ENCODE peak calls at places on chromosomes 11 and 22, in four cellular contexts. One of them, this sample, is unnamed.

GRCh38 chr11:45554230-45554967 is 111.0 kb downstream of the CHST1 start:
- DNase-seq in HCT116: no peak
- DNase-seq in K562: no peak
- DNase-seq in endothelial cell of umbilical vein: no peak
- DNase-seq in this sample: no peak

GRCh38 chr22:39433476-39434242 is 23.2 kb upstream of the MGAT3 start:
- DNase-seq in endothelial cell of umbilical vein: no peak
- DNase-seq in K562: no peak
- DNase-seq in HCT116: no peak
- DNase-seq in this sample: no peak

GRCh38 chr22:36740716-36741115 is 35.2 kb downstream of the IFT27 start:
- DNase-seq in HCT116: no peak
- DNase-seq in endothelial cell of umbilical vein: no peak
- DNase-seq in K562: no peak
- DNase-seq in this sample: no peak

GRCh38 chr11:134367781-134368180 is 36.0 kb downstream of the GLB1L2 start:
- DNase-seq in HCT116: no peak
- DNase-seq in K562: no peak
- DNase-seq in endothelial cell of umbilical vein: no peak
- DNase-seq in this sample: no peak

GRCh38 chr22:37054600-37055365 is 3.2 kb downstream of the KCTD17 start:
- DNase-seq in K562: no peak
- DNase-seq in endothelial cell of umbilical vein: no peak
- DNase-seq in HCT116: no peak
- DNase-seq in this sample: no peak

GRCh38 chr11:2734181-2735052 is 34.6 kb upstream of the KCNQ1OT1 start:
- DNase-seq in endothelial cell of umbilical vein: no peak
- DNase-seq in HCT116: no peak
- DNase-seq in K562: no peak
- DNase-seq in this sample: no peak

GRCh38 chr11:129861702-129862107 is 33.7 kb downstream of the NFRKB start:
- DNase-seq in HCT116: peak
- DNase-seq in K562: no peak
- DNase-seq in endothelial cell of umbilical vein: peak
- DNase-seq in this sample: peak

GRCh38 chr11:92667446-92668165 is 301.8 kb upstream of the MTNR1B start:
- DNase-seq in K562: no peak
- DNase-seq in endothelial cell of umbilical vein: no peak
- DNase-seq in HCT116: no peak
- DNase-seq in this sample: no peak

GRCh38 chr11:29019960-29020683 is 911.9 kb downstream of the METTL15 start:
- DNase-seq in endothelial cell of umbilical vein: peak
- DNase-seq in HCT116: peak
- DNase-seq in K562: no peak
- DNase-seq in this sample: no peak

GRCh38 chr11:76620471-76620870 is 50.1 kb downstream of the LRRC32 start:
- DNase-seq in K562: no peak
- DNase-seq in endothelial cell of umbilical vein: peak
- DNase-seq in HCT116: no peak
- DNase-seq in this sample: no peak

GRCh38 chr11:62124186-62125113 is 639 bp downstream of the INCENP start:
- DNase-seq in K562: peak
- DNase-seq in HCT116: no peak
- DNase-seq in endothelial cell of umbilical vein: peak
- DNase-seq in this sample: peak

GRCh38 chr11:62120466-62120865 is 3.3 kb upstream of the INCENP start:
- DNase-seq in K562: no peak
- DNase-seq in HCT116: no peak
- DNase-seq in endothelial cell of umbilical vein: no peak
- DNase-seq in this sample: no peak

GRCh38 chr11:62123669-62124185 is at the start of gene INCENP:
- DNase-seq in K562: peak
- DNase-seq in HCT116: peak
- DNase-seq in endothelial cell of umbilical vein: peak
- DNase-seq in this sample: peak

GRCh38 chr11:62120001-62120400 is 3.8 kb upstream of the INCENP start:
- DNase-seq in HCT116: no peak
- DNase-seq in K562: no peak
- DNase-seq in endothelial cell of umbilical vein: no peak
- DNase-seq in this sample: no peak

GRCh38 chr11:62122076-62122475 is 1.7 kb upstream of the INCENP start:
- DNase-seq in HCT116: peak
- DNase-seq in endothelial cell of umbilical vein: no peak
- DNase-seq in K562: peak
- DNase-seq in this sample: peak
- TF ChIP-seq EZH2 in HCT116: no peak
- TF ChIP-seq EZH2 in endothelial cell of umbilical vein: no peak
- TF ChIP-seq EZH2 in K562: no peak
- TF ChIP-seq EZH2 in this sample: no peak

GRCh38 chr11:95268386-95268785 is 37.4 kb upstream of the SESN3 start:
- DNase-seq in HCT116: no peak
- DNase-seq in K562: no peak
- DNase-seq in endothelial cell of umbilical vein: no peak
- DNase-seq in this sample: no peak

GRCh38 chr11:95266751-95267374 is 35.9 kb upstream of the SESN3 start:
- DNase-seq in endothelial cell of umbilical vein: no peak
- DNase-seq in K562: no peak
- DNase-seq in HCT116: no peak
- DNase-seq in this sample: no peak

GRCh38 chr11:95264881-95265280 is 33.9 kb upstream of the SESN3 start:
- DNase-seq in endothelial cell of umbilical vein: no peak
- DNase-seq in HCT116: no peak
- DNase-seq in K562: no peak
- DNase-seq in this sample: no peak

GRCh38 chr11:95267814-95268213 is 36.8 kb upstream of the SESN3 start:
- DNase-seq in HCT116: no peak
- DNase-seq in endothelial cell of umbilical vein: no peak
- DNase-seq in K562: no peak
- DNase-seq in this sample: no peak

DNA sequence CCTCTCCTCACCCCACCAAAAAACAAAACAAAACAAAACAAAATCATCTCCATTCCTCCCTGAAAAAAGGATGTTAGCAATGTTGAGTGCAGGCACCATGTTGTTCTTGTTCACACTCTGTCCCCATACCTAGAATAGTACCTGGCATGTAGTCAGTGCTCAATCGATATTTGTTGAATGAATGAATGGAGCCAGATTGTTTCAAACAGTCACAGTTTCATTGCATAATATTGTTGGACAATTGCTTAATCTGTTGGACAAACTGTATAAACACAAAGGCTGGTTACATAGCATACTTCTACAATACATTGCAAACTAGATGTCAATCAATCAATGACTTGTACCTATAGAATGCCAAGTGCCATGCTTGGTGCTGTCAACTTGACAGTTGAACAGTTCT is 38.4 kb upstream of the SESN3 start:
- DNase-seq in K562: no peak
- DNase-seq in endothelial cell of umbilical vein: no peak
- DNase-seq in HCT116: no peak
- DNase-seq in this sample: no peak
- TF ChIP-seq POLR2A in K562: no peak
- TF ChIP-seq POLR2A in endothelial cell of umbilical vein: no peak
- TF ChIP-seq POLR2A in HCT116: no peak
- TF ChIP-seq POLR2A in this sample: no peak

GRCh38 chr22:50720861-50721844 is 16.9 kb upstream of the ACR start:
- DNase-seq in K562: no peak
- DNase-seq in endothelial cell of umbilical vein: no peak
- DNase-seq in HCT116: no peak
- DNase-seq in this sample: no peak
- TF ChIP-seq EZH2 in K562: no peak
- TF ChIP-seq EZH2 in endothelial cell of umbilical vein: no peak
- TF ChIP-seq EZH2 in HCT116: no peak
- TF ChIP-seq EZH2 in this sample: no peak

GRCh38 chr11:126495806-126496205 is 140.3 kb downstream of the ST3GAL4 start:
- DNase-seq in endothelial cell of umbilical vein: no peak
- DNase-seq in K562: no peak
- DNase-seq in HCT116: no peak
- DNase-seq in this sample: no peak
- TF ChIP-seq POLR2A in endothelial cell of umbilical vein: no peak
- TF ChIP-seq POLR2A in K562: no peak
- TF ChIP-seq POLR2A in HCT116: no peak
- TF ChIP-seq POLR2A in this sample: no peak

GRCh38 chr11:64712430-64713030 is 10.5 kb downstream of the NRXN2 start:
- DNase-seq in endothelial cell of umbilical vein: no peak
- DNase-seq in K562: peak
- DNase-seq in HCT116: no peak
- DNase-seq in this sample: no peak

GRCh38 chr11:64711944-64712306 is 11.1 kb downstream of the NRXN2 start:
- DNase-seq in endothelial cell of umbilical vein: no peak
- DNase-seq in HCT116: no peak
- DNase-seq in K562: no peak
- DNase-seq in this sample: no peak

GRCh38 chr11:64713031-64713780 is 9.8 kb downstream of the NRXN2 start:
- DNase-seq in HCT116: no peak
- DNase-seq in K562: no peak
- DNase-seq in endothelial cell of umbilical vein: peak
- DNase-seq in this sample: no peak

GRCh38 chr11:64714664-64715063 is 8.3 kb downstream of the NRXN2 start:
- DNase-seq in HCT116: no peak
- DNase-seq in K562: no peak
- DNase-seq in endothelial cell of umbilical vein: no peak
- DNase-seq in this sample: no peak

GRCh38 chr11:64713781-64714363 is 9.1 kb downstream of the NRXN2 start:
- DNase-seq in HCT116: no peak
- DNase-seq in endothelial cell of umbilical vein: no peak
- DNase-seq in K562: no peak
- DNase-seq in this sample: no peak
- TF ChIP-seq EZH2 in HCT116: no peak
- TF ChIP-seq EZH2 in endothelial cell of umbilical vein: peak
- TF ChIP-seq EZH2 in K562: no peak
- TF ChIP-seq EZH2 in this sample: no peak